ENCODE peak calls at places on chromosomes 3 and 15, in four cellular contexts. B, S, U and H are unnamed samples.

GRCh38 chr15:91049378-91050127 is 27.2 kb upstream of the VPS33B start:
- DNase-seq in B (no peak), S (peak), U (peak), H (peak)

GRCh38 chr15:71275098-71275497 is 159.8 kb downstream of the THSD4 start:
- DNase-seq in B (no peak), S (no peak), U (no peak), H (peak)

GRCh38 chr3:142844339-142844977 is 44.4 kb downstream of the PCOLCE2 start:
- DNase-seq in B (no peak), S (no peak), U (peak), H (peak)

GRCh38 chr3:25854214-25854613 is 64.3 kb downstream of the OXSM start:
- DNase-seq in B (no peak), S (no peak), U (no peak), H (peak)

GRCh38 chr3:116425126-116425525 is 20.2 kb downstream of the LSAMP start:
- DNase-seq in B (no peak), S (no peak), U (no peak), H (no peak)

GRCh38 chr3:49456417-49456816 is 13.7 kb upstream of the DAG1 start:
- DNase-seq in B (no peak), S (no peak), U (no peak), H (no peak)

GRCh38 chr3:25150199-25150598 is 277.9 kb upstream of the RARB start:
- DNase-seq in B (no peak), S (no peak), U (no peak), H (no peak)

GRCh38 chr15:59764775-59765174 is 75.7 kb upstream of the BNIP2 start:
- DNase-seq in B (no peak), S (no peak), U (no peak), H (no peak)

GRCh38 chr3:58899159-58899952 is 150.5 kb downstream of the CFAP20DC start:
- DNase-seq in B (peak), S (peak), U (no peak), H (peak)

GRCh38 chr15:44340410-44340809 is 51.9 kb downstream of the GOLM2 start:
- DNase-seq in B (no peak), S (no peak), U (no peak), H (peak)

GRCh38 chr3:32897202-32897601 is 54.2 kb upstream of the CCR4 start:
- DNase-seq in B (no peak), S (no peak), U (no peak), H (no peak)

GRCh38 chr15:76866716-76867321 is 38.3 kb downstream of the SCAPER start:
- DNase-seq in B (no peak), S (peak), U (peak), H (peak)

GRCh38 chr3:32401541-32402052 is 9.9 kb downstream of the CMTM7 start:
- DNase-seq in B (peak), S (peak), U (peak), H (peak)

GRCh38 chr3:126522363-126522788 is 1.6 kb upstream of the CHST13 start:
- DNase-seq in B (peak), S (peak), U (peak), H (peak)
- TF ChIP-seq CTCF in B (peak), S (peak), U (peak), H (peak)

GRCh38 chr3:194986208-194987043 is 284.5 kb downstream of the XXYLT1 start:
- DNase-seq in B (no peak), S (no peak), U (no peak), H (peak)

GRCh38 chr3:194984026-194984425 is 286.9 kb downstream of the XXYLT1 start:
- DNase-seq in B (no peak), S (no peak), U (no peak), H (no peak)

GRCh38 chr3:194984624-194985023 is 286.3 kb downstream of the XXYLT1 start:
- DNase-seq in B (no peak), S (no peak), U (no peak), H (no peak)

GRCh38 chr3:194983620-194984019 is 287.3 kb downstream of the XXYLT1 start:
- DNase-seq in B (no peak), S (peak), U (no peak), H (no peak)

DNA sequence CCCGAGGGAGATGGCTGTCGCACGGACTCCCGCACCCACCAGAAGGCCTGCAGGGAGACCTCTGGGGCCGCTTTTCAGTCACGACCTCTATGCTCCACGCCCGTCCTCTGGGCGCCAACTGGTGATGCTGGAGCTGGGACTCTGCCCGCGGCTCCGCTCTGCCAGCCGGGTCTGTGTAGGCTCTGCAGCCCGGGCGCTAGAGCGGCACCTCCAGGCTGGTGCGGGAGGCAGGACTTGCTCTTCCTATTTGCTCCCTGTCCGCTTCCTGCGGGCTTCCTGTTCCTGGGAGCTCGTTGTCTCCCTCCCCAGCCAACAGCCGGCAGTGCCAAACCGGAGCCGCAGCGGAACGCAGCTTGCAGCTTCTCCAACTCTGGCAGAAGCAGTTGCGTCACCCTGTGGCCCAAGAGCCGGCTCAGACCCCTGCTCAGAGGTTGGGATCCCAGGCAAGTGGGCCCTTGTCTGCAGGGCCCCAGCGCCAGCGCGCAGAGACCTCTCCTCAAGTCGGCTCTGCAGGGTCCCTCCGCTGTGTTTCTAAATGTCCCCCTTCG is 285.9 kb downstream of the XXYLT1 start:
- DNase-seq in B (peak), S (no peak), U (no peak), H (peak)
- H3K4me3 ChIP-seq in B (peak), S (no peak), U (no peak), H (no peak)

DNA sequence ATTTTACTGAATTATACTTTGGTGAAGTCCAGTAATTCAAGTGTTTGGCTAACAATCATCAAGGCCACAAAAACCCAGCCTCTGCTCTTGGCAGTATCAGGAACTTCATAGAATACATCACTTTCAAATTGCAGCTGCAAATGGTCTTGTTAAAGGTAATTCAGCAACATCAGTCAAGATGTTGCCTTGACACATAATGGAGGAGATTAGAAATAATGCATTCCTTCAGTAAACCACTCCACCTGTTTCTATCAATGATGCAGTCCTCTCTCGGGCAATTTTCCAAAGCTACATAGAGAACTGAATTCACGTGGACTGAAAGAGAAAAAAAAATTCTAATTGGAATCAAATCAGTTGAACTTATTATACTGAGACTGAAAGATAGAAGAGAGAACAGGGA is 279.3 kb downstream of the VGLL3 start:
- DNase-seq in B (no peak), S (no peak), U (no peak), H (no peak)
- TF ChIP-seq CTCF in B (no peak), S (no peak), U (no peak), H (no peak)

GRCh38 chr3:186929676-186930075 is 650 bp upstream of the ST6GAL1 start:
- DNase-seq in B (no peak), S (no peak), U (no peak), H (no peak)
- H3K4me3 ChIP-seq in B (peak), S (peak), U (peak), H (peak)

DNA sequence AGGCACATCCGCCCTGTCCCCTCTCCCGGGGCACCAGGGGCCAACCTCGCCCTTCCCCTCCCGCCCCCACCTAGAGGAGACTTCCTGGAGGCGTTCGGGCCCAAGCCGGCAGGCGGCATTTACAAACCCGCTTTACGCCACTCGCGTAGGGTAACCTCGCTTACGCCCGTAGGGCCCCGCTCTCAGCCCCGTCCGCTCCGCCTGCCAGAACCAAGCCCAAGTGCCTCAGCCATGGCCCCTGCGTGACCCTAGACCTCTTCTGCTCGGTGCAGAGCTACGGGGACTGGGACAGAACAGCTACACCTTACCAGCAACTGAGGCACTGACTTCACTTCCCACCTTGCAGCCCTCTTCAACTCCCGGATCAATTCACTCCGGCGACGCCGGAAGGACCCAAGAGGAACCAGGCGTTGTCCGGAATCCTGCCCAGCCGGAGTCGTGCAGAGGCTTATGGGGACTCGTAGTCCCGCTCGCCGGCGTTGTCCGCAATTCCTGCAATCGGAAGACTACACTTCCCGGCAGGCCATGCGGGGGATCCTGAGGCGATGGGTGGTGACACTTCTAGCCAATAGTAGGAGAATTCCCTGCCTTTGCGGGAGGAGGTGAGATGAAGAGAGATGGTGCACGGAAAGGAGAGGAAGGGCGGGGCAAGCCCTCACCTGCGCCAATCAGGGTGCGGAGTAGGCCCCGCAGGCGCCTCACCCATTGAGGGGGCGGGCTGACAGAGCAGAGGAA is at the start of gene PDCD10:
- DNase-seq in B (peak), S (peak), U (peak), H (peak)
- TF ChIP-seq CTCF in B (no peak), S (no peak), U (no peak), H (no peak)

DNA sequence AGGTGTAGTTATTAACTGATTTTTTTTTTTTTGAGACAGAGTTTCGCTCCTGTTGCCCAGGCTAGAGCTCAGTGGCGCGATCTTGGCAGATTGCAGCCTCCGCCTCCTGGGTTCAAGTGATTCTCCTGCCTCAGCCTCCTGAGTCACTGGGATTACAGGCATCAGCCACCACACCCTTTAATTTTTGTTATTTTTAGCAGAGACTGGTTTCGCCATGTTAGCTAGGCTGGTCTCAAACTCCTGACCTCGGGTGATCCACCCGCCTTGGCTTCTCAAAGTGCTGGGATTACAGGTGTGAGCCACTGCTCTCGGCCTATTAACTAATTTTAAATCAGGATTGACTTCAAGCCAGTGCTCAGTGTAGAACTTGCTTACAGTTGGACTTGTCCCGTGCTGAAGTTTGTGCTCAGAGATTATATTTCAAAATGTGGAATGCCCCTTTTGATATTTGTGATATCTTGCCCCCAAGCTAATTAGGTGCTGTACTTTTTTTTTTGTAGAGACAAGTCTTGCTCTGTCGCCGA is 6.0 kb downstream of the SKIL start:
- DNase-seq in B (no peak), S (no peak), U (no peak), H (no peak)
- H3K4me3 ChIP-seq in B (peak), S (no peak), U (no peak), H (no peak)